ENCODE peak calls at places on chromosomes 3 and 15, in nine cellular contexts. K is mammary epithelial cell; M is IMR-90; R is naive thymus-derived CD4-positive, alpha-beta T cell; F is GM23338; N is psoas muscle; Z is stomach; V is heart right ventricle; Y is prostate gland. A is an unnamed sample.

GRCh38 chr15:80599359-80599758 is 95.8 kb upstream of the ABHD17C start:
- DNase-seq in N (no peak), K (peak; percentile 85), Z (no peak), V (no peak), F (no peak), Y (no peak), R (no peak), M (peak; percentile 86), A (no peak)

GRCh38 chr3:168071535-168071934 is 24.2 kb downstream of the GOLIM4 start:
- DNase-seq in R (no peak), Y (no peak), N (no peak), Z (no peak), M (peak; percentile 90), K (peak; percentile 91), V (no peak), F (no peak), A (no peak)

GRCh38 chr15:58546635-58547627 is 115.1 kb downstream of the LIPC start:
- DNase-seq in Y (no peak), Z (peak; percentile 44), K (peak; percentile 73), M (peak; percentile 91), F (no peak), N (peak; percentile 59), V (peak; percentile 56), R (no peak), A (peak; percentile 84)

GRCh38 chr3:110598847-110599490 is 472.6 kb upstream of the NECTIN3 start:
- DNase-seq in K (no peak), N (no peak), Z (no peak), V (no peak), R (no peak), M (peak; percentile 52), Y (no peak), F (peak; percentile 84), A (no peak)

GRCh38 chr3:183193762-183194701 is 31.5 kb upstream of the LAMP3 start:
- DNase-seq in R (no peak), F (no peak), V (no peak), N (no peak), K (no peak), Y (no peak), M (peak; percentile 35), Z (no peak), A (no peak)

GRCh38 chr3:102471001-102471400 is 36.2 kb downstream of the ZPLD1 start:
- DNase-seq in R (no peak), Z (no peak), M (no peak), Y (no peak), N (no peak), V (no peak), K (no peak), F (peak; percentile 82), A (no peak)

GRCh38 chr3:8658326-8659212 is 14.0 kb upstream of the SSUH2 start:
- DNase-seq in M (peak; percentile 21), R (no peak), V (peak; percentile 86), F (no peak), K (no peak), N (peak; percentile 51), Z (peak; percentile 96), Y (peak; percentile 15), A (peak; percentile 91)

GRCh38 chr15:75620043-75620775 is 5.3 kb downstream of the SNUPN start:
- DNase-seq in Z (peak; percentile 27), Y (no peak), N (no peak), K (peak; percentile 30), V (no peak), R (no peak), F (no peak), M (peak; percentile 39), A (no peak)

GRCh38 chr3:160184655-160185054 is 40.6 kb upstream of the C3orf80 start:
- DNase-seq in K (no peak), N (no peak), F (no peak), Y (no peak), Z (no peak), M (peak; percentile 82), R (no peak), V (no peak), A (no peak)

GRCh38 chr3:160183375-160184076 is 41.7 kb upstream of the C3orf80 start:
- DNase-seq in V (no peak), K (peak; percentile 12), M (peak; percentile 65), F (no peak), R (no peak), Y (no peak), Z (no peak), N (no peak), A (no peak)

GRCh38 chr3:160187288-160187687 is 37.9 kb upstream of the C3orf80 start:
- DNase-seq in F (no peak), R (no peak), M (no peak), N (no peak), Y (no peak), K (no peak), Z (no peak), V (no peak), A (no peak)

GRCh38 chr3:160180581-160181216 is 44.5 kb upstream of the C3orf80 start:
- DNase-seq in V (no peak), N (no peak), M (no peak), Z (no peak), F (no peak), R (no peak), Y (peak; percentile 34), K (no peak), A (no peak)

GRCh38 chr3:160185711-160186110 is 39.5 kb upstream of the C3orf80 start:
- DNase-seq in Y (no peak), F (no peak), N (no peak), V (no peak), R (no peak), K (no peak), M (no peak), Z (peak; percentile 71), A (no peak)
- H3K27ac ChIP-seq in Y (no peak overlapping the region), F (no peak overlapping the region), N (no peak overlapping the region), V (no peak overlapping the region), R (no peak overlapping the region), K (no peak overlapping the region), M (no peak overlapping the region), Z (peak overlapping the region; percentile 68), A (no peak overlapping the region)

DNA sequence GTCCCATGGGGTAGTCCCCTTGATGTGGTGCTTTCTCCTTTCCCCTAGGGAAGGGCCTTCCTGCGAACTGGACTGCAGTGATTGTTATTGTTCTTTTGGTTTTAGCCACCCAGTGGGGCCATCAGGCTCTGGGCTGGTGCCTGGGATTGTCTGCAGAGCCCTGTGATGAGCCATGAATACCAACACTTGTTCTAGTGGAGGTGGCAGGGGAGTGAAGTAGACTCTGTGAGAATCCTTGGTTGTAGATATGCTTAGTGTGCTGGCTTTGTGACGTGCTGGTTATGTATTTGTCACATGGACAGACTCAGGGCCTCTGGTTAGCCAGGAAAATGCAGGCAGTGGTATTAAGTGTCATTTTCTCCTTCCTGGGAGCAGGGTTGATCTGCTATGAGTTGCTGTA is 51.8 kb upstream of the NDUFB4 start:
- DNase-seq in F (no peak), Z (no peak), N (no peak), R (no peak), V (no peak), K (no peak), Y (no peak), M (no peak), A (no peak)
- H3K4me1 ChIP-seq in F (no peaks in the 10 kb centered on the region), Z (no peaks in the 10 kb centered on the region), N (no peaks in the 10 kb centered on the region), R (no peaks in the 10 kb centered on the region), V (no peaks in the 10 kb centered on the region), K (no peaks in the 10 kb centered on the region), Y (no peaks in the 10 kb centered on the region), M (no peaks in the 10 kb centered on the region), A (no peaks in the 10 kb centered on the region)

GRCh38 chr3:37591130-37591865 is 270.4 kb upstream of the CTDSPL start:
- DNase-seq in Z (no peak), Y (no peak), V (no peak), K (no peak), F (no peak), R (no peak), N (no peak), M (no peak), A (no peak)

GRCh38 chr3:37593796-37594195 is 267.9 kb upstream of the CTDSPL start:
- DNase-seq in K (no peak), V (no peak), N (no peak), F (no peak), Y (no peak), M (no peak), R (no peak), Z (no peak), A (no peak)

GRCh38 chr3:37592328-37592727 is 269.4 kb upstream of the CTDSPL start:
- DNase-seq in K (no peak), M (no peak), N (no peak), Y (no peak), R (no peak), F (no peak), Z (no peak), V (no peak), A (no peak)

GRCh38 chr3:37595784-37596180 is 265.9 kb upstream of the CTDSPL start:
- DNase-seq in K (no peak), Z (no peak), Y (no peak), M (no peak), V (no peak), R (no peak), F (no peak), N (no peak), A (no peak)

GRCh38 chr3:37594873-37595783 is 266.6 kb upstream of the CTDSPL start:
- DNase-seq in N (no peak), R (no peak), Y (peak; percentile 42), V (no peak), M (no peak), K (no peak), Z (peak; percentile 57), F (no peak), A (no peak)
- H3K27ac ChIP-seq in N (no peak overlapping the region), R (no peak overlapping the region), Y (peak overlapping the region; percentile 72), V (no peak overlapping the region), M (no peak overlapping the region), K (no peak overlapping the region), Z (peak overlapping the region; percentile 80), F (no peak overlapping the region), A (no peak overlapping the region)

DNA sequence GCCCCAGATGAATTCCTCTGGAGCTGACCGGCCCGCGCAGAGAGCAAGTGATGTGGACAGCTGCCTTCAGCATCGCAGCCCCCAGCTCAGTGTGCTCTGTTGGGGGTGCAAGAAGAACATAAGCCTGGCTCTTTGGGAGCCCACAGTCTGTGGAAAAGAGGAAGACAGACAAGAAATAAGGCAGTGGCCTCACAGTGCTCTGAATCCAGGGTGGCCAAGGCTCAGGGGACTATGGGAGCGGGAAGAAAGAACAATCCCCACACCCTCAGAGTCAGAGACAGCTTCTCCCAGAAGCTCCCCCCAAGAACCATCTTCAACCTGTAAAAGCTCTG is 277 bp upstream of the HDDC3 start:
- DNase-seq in Y (no peak), N (no peak), K (no peak), Z (no peak), F (no peak), V (no peak), R (no peak), M (no peak), A (no peak)
- H3K4me1 ChIP-seq in Y (peaks cover 9% of the 10 kb centered on the region), N (peaks cover 40% of the 10 kb centered on the region), K (peaks cover 39% of the 10 kb centered on the region), Z (peaks cover 75% of the 10 kb centered on the region), F (peaks cover 23% of the 10 kb centered on the region), V (peaks cover 53% of the 10 kb centered on the region), R (peaks cover 50% of the 10 kb centered on the region), M (peaks cover 11% of the 10 kb centered on the region), A (peaks cover 34% of the 10 kb centered on the region)

GRCh38 chr3:154701055-154701454 is 271.1 kb upstream of the GPR149 start:
- DNase-seq in R (no peak), F (no peak), V (no peak), Y (no peak), K (no peak), Z (no peak), M (no peak), N (no peak), A (no peak)
- H3K27ac ChIP-seq in R (no peak overlapping the region), F (no peak overlapping the region), V (no peak overlapping the region), Y (no peak overlapping the region), K (no peak overlapping the region), Z (no peak overlapping the region), M (no peak overlapping the region), N (no peak overlapping the region), A (no peak overlapping the region)

A was measured in kidney.